ENCODE peak calls at places on chromosomes 7 and 10, in nine cellular contexts. S, Q, L, F, E, G, D, Y and C are unnamed samples.

GRCh38 chr7:112080441-112080840 is 125.8 kb downstream of the DOCK4 start:
- DNase-seq in Q (peak; percentile 87), L (peak; percentile 82), E (no peak), Y (no peak), G (peak; percentile 59), D (no peak), F (peak; percentile 98), S (no peak), C (peak; percentile 91)

GRCh38 chr7:73770860-73771665 is 993 bp upstream of the CLDN3 start:
- DNase-seq in Q (no peak), F (no peak), Y (no peak), L (no peak), S (no peak), D (no peak), G (no peak), E (no peak), C (no peak)

GRCh38 chr7:99061001-99061779 is 82.7 kb downstream of the SMURF1 start:
- DNase-seq in Y (no peak), G (no peak), E (no peak), D (no peak), L (no peak), Q (no peak), F (no peak), S (no peak), C (no peak)

GRCh38 chr10:126321455-126321854 is 66.8 kb downstream of the ADAM12 start:
- DNase-seq in Q (no peak), E (peak; percentile 63), F (peak; percentile 58), D (no peak), G (no peak), L (no peak), S (no peak), Y (no peak), C (no peak)

GRCh38 chr10:124290095-124290795 is 128.5 kb downstream of the OAT start:
- DNase-seq in E (no peak), L (peak; percentile 66), G (no peak), Y (no peak), Q (peak; percentile 72), D (peak; percentile 70), F (peak; percentile 23), S (no peak), C (peak; percentile 6)

GRCh38 chr7:95863623-95864022 is 91.3 kb downstream of the DYNC1I1 start:
- DNase-seq in S (no peak), E (no peak), Y (no peak), G (no peak), L (no peak), Q (peak; percentile 4), D (no peak), F (no peak), C (peak; percentile 53)

GRCh38 chr10:52755297-52756062 is 17.1 kb downstream of the MBL2 start:
- DNase-seq in E (no peak), G (no peak), D (no peak), F (peak; percentile 87), Q (peak; percentile 70), Y (no peak), S (no peak), L (peak; percentile 38), C (peak; percentile 59)

GRCh38 chr10:45239642-45240041 is 75.8 kb downstream of the OR13A1 start:
- DNase-seq in Y (no peak), G (no peak), E (no peak), S (no peak), L (peak; percentile 49), F (peak; percentile 25), D (no peak), Q (peak; percentile 50), C (peak; percentile 43)

GRCh38 chr10:5876181-5876768 is 13.4 kb downstream of the ANKRD16 start:
- DNase-seq in S (no peak), Q (peak; percentile 93), G (no peak), F (no peak), L (peak; percentile 59), D (no peak), E (no peak), Y (no peak), C (peak; percentile 98)

GRCh38 chr10:5856701-5857004 is 33.0 kb downstream of the ANKRD16 start:
- DNase-seq in L (no peak), E (no peak), Y (no peak), G (no peak), D (no peak), S (no peak), Q (no peak), F (no peak), C (no peak)

GRCh38 chr10:9825491-9826018 is 1192.1 kb upstream of the CELF2 start:
- DNase-seq in D (no peak), G (no peak), Q (peak; percentile 55), E (peak; percentile 30), Y (no peak), L (no peak), S (peak; percentile 52), F (peak; percentile 43), C (no peak)

GRCh38 chr7:50309736-50310135 is 5.2 kb downstream of the IKZF1 start:
- DNase-seq in Q (no peak), Y (no peak), F (no peak), S (no peak), E (no peak), L (no peak), D (no peak), G (no peak), C (no peak)
- H3K4me3 ChIP-seq in Q (no peak overlapping the region), Y (peak overlapping the region; percentile 84), F (no peak overlapping the region), S (no peak overlapping the region), E (no peak overlapping the region), L (no peak overlapping the region), D (no peak overlapping the region), G (no peak overlapping the region), C (no peak overlapping the region)

DNA sequence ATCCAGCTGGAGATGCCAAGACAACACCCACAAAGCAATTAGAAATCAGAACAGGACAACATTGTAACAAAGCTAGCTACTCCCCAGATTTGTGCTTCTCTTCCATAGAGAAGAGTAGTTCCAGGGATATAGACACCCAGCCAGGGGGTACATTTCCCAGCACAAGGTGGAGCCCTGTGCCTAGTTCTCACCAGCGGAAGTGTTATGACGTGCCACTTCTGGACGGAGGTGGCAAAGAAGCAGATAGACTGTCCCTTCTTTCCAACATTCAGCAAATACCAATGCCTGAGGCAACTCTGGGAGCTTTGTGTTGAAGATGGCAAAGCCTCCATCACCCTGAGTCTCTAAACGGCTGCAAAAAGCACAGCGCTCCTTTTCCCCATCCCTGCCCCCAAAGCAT is 23.4 kb upstream of the GSAP start:
- DNase-seq in G (peak; percentile 25), E (peak; percentile 17), L (no peak), Q (no peak), D (no peak), Y (no peak), F (no peak), S (peak; percentile 49), C (peak; percentile 48)
- H3K4me3 ChIP-seq in G (no peak overlapping the region), E (no peak overlapping the region), L (no peak overlapping the region), Q (no peak overlapping the region), D (no peak overlapping the region), Y (no peak overlapping the region), F (no peak overlapping the region), S (no peak overlapping the region), C (no peak overlapping the region)

DNA sequence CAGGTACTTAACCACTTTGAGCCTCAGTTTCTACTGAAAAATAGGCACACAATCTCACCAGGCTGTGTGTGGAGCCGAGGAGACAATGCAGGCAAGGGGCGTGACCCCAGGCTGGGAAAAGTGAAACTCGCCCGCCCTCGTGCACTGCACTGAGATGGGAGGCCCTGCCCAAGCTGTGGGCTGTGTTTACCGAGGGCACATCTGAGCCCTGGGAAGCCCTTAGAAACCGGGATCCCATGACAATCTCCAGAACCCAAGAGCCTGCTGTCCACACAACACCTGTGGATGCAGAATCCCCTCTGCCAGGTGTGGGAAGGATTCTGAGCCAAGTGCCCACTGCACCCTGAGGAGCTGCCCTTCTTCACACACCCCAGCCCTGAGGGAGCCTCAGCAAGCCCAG is 198.3 kb downstream of the GRID1 start:
- DNase-seq in Q (no peak), F (no peak), S (no peak), Y (no peak), G (no peak), E (no peak), D (peak; percentile 38), L (no peak), C (no peak)
- H3K4me3 ChIP-seq in Q (no peak overlapping the region), F (no peak overlapping the region), S (no peak overlapping the region), Y (no peak overlapping the region), G (no peak overlapping the region), E (no peak overlapping the region), D (no peak overlapping the region), L (no peak overlapping the region), C (no peak overlapping the region)

GRCh38 chr7:30163231-30163894 is 28.6 kb downstream of the MTURN start:
- DNase-seq in S (no peak), Q (peak; percentile 33), D (no peak), L (no peak), G (no peak), Y (no peak), E (peak; percentile 39), F (no peak), C (no peak)
- H3K4me3 ChIP-seq in S (no peak overlapping the region), Q (no peak overlapping the region), D (no peak overlapping the region), L (no peak overlapping the region), G (no peak overlapping the region), Y (no peak overlapping the region), E (no peak overlapping the region), F (no peak overlapping the region), C (no peak overlapping the region)

DNA sequence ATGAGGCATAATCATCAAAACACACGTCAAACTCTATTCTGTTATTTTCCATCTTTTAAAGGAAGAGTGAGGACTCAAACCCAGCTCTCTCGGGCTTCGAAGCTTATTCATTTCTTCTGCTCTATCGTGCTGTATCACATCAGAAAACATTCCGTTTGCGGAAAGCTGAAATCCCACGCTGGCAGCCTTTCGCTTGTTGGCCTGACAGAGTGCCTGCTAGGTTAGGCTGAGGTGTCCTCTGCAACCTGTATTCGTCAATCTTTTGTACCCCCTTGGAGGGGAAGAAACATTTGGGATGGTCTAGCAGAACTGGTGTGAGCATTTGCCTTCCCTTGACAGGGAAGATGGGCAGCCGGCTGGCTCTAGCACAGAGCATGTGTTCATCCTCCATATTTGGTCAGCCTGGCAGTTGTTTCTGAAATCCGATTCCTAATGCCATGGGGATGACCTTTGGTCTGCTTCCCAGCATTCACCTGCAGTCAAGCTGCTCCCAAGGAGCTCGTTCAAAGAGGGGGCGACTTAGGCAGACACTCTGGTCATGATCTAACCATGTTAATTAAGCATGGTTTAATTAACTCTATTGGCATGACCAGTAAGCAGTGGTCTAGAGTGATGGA is 55.2 kb downstream of the TACC2 start:
- DNase-seq in S (no peak), E (peak; percentile 65), L (peak; percentile 35), D (peak; percentile 89), G (no peak), F (no peak), Q (peak; percentile 18), Y (no peak), C (no peak)
- H3K4me3 ChIP-seq in S (no peak overlapping the region), E (peak overlapping the region; percentile 5), L (no peak overlapping the region), D (peak overlapping the region; percentile 21), G (no peak overlapping the region), F (no peak overlapping the region), Q (no peak overlapping the region), Y (no peak overlapping the region), C (no peak overlapping the region)